ENCODE peak calls at places on chromosomes 5 and 9, in five cellular contexts. One of them, this sample, is unnamed.

GRCh38 chr5:95887977-95888376 is 65.5 kb upstream of the GLRX start:
- DNase-seq in HEK293T: no peak
- DNase-seq in NCI-H774: no peak
- DNase-seq in Ammon's horn: no peak
- DNase-seq in activated T-helper 9 cell treated with anti-CD3 and anti-CD28 coated beads, Interleukin-2, amount 50 U/mL, for 16 hours: no peak
- DNase-seq in this sample: no peak

GRCh38 chr5:153953411-153953810 is 85.3 kb downstream of the FAM114A2 start:
- DNase-seq in HEK293T: no peak
- DNase-seq in NCI-H774: no peak
- DNase-seq in Ammon's horn: no peak
- DNase-seq in activated T-helper 9 cell treated with anti-CD3 and anti-CD28 coated beads, Interleukin-2, amount 50 U/mL, for 16 hours: no peak
- DNase-seq in this sample: no peak

GRCh38 chr9:29999645-30000044 is 2384.8 kb upstream of the ACO1 start:
- DNase-seq in HEK293T: no peak
- DNase-seq in NCI-H774: no peak
- DNase-seq in Ammon's horn: no peak
- DNase-seq in activated T-helper 9 cell treated with anti-CD3 and anti-CD28 coated beads, Interleukin-2, amount 50 U/mL, for 16 hours: no peak
- DNase-seq in this sample: peak

GRCh38 chr9:129333613-129333960 is 155.5 kb upstream of the IER5L start:
- DNase-seq in HEK293T: no peak
- DNase-seq in NCI-H774: no peak
- DNase-seq in Ammon's horn: no peak
- DNase-seq in activated T-helper 9 cell treated with anti-CD3 and anti-CD28 coated beads, Interleukin-2, amount 50 U/mL, for 16 hours: no peak
- DNase-seq in this sample: no peak

GRCh38 chr9:120481248-120481647 is 98.7 kb downstream of the CDK5RAP2 start:
- DNase-seq in HEK293T: no peak
- DNase-seq in NCI-H774: no peak
- DNase-seq in Ammon's horn: no peak
- DNase-seq in activated T-helper 9 cell treated with anti-CD3 and anti-CD28 coated beads, Interleukin-2, amount 50 U/mL, for 16 hours: no peak
- DNase-seq in this sample: no peak

GRCh38 chr5:59813761-59814562 is 79.6 kb downstream of the PDE4D start:
- DNase-seq in HEK293T: peak
- DNase-seq in NCI-H774: peak
- DNase-seq in Ammon's horn: peak
- DNase-seq in activated T-helper 9 cell treated with anti-CD3 and anti-CD28 coated beads, Interleukin-2, amount 50 U/mL, for 16 hours: no peak
- DNase-seq in this sample: peak

GRCh38 chr5:154196955-154197652 is 6.6 kb downstream of the GALNT10 start:
- DNase-seq in HEK293T: no peak
- DNase-seq in NCI-H774: no peak
- DNase-seq in Ammon's horn: peak
- DNase-seq in activated T-helper 9 cell treated with anti-CD3 and anti-CD28 coated beads, Interleukin-2, amount 50 U/mL, for 16 hours: no peak
- DNase-seq in this sample: no peak

GRCh38 chr5:90853759-90854515 is 295.3 kb downstream of the ADGRV1 start:
- DNase-seq in HEK293T: no peak
- DNase-seq in NCI-H774: no peak
- DNase-seq in Ammon's horn: no peak
- DNase-seq in activated T-helper 9 cell treated with anti-CD3 and anti-CD28 coated beads, Interleukin-2, amount 50 U/mL, for 16 hours: no peak
- DNase-seq in this sample: no peak

GRCh38 chr5:72634444-72634843 is 127.2 kb upstream of the ZNF366 start:
- DNase-seq in HEK293T: no peak
- DNase-seq in NCI-H774: no peak
- DNase-seq in Ammon's horn: no peak
- DNase-seq in activated T-helper 9 cell treated with anti-CD3 and anti-CD28 coated beads, Interleukin-2, amount 50 U/mL, for 16 hours: no peak
- DNase-seq in this sample: no peak

GRCh38 chr9:82989949-82990348 is 73.0 kb downstream of the RASEF start:
- DNase-seq in HEK293T: no peak
- DNase-seq in NCI-H774: no peak
- DNase-seq in Ammon's horn: no peak
- DNase-seq in activated T-helper 9 cell treated with anti-CD3 and anti-CD28 coated beads, Interleukin-2, amount 50 U/mL, for 16 hours: no peak
- DNase-seq in this sample: no peak

GRCh38 chr5:106307265-106307664 is 1363.5 kb downstream of the EFNA5 start:
- DNase-seq in HEK293T: no peak
- DNase-seq in NCI-H774: no peak
- DNase-seq in Ammon's horn: no peak
- DNase-seq in activated T-helper 9 cell treated with anti-CD3 and anti-CD28 coated beads, Interleukin-2, amount 50 U/mL, for 16 hours: no peak
- DNase-seq in this sample: no peak

GRCh38 chr5:140148508-140148907 is 22.8 kb downstream of the IGIP start:
- DNase-seq in HEK293T: peak
- DNase-seq in NCI-H774: no peak
- DNase-seq in Ammon's horn: no peak
- DNase-seq in activated T-helper 9 cell treated with anti-CD3 and anti-CD28 coated beads, Interleukin-2, amount 50 U/mL, for 16 hours: no peak
- DNase-seq in this sample: no peak

GRCh38 chr9:78369644-78370219 is 72.8 kb downstream of the PSAT1 start:
- DNase-seq in HEK293T: peak
- DNase-seq in NCI-H774: peak
- DNase-seq in Ammon's horn: peak
- DNase-seq in activated T-helper 9 cell treated with anti-CD3 and anti-CD28 coated beads, Interleukin-2, amount 50 U/mL, for 16 hours: peak
- DNase-seq in this sample: peak

GRCh38 chr9:107693620-107694326 is 204.2 kb upstream of the KLF4 start:
- DNase-seq in HEK293T: no peak
- DNase-seq in NCI-H774: no peak
- DNase-seq in Ammon's horn: no peak
- DNase-seq in activated T-helper 9 cell treated with anti-CD3 and anti-CD28 coated beads, Interleukin-2, amount 50 U/mL, for 16 hours: no peak
- DNase-seq in this sample: no peak

GRCh38 chr5:36301858-36302603 is at the start of gene RANBP3L:
- DNase-seq in HEK293T: peak
- DNase-seq in NCI-H774: peak
- DNase-seq in Ammon's horn: peak
- DNase-seq in activated T-helper 9 cell treated with anti-CD3 and anti-CD28 coated beads, Interleukin-2, amount 50 U/mL, for 16 hours: no peak
- DNase-seq in this sample: no peak

GRCh38 chr9:36779582-36779981 is 206.9 kb downstream of the MELK start:
- DNase-seq in HEK293T: no peak
- DNase-seq in NCI-H774: no peak
- DNase-seq in Ammon's horn: no peak
- DNase-seq in activated T-helper 9 cell treated with anti-CD3 and anti-CD28 coated beads, Interleukin-2, amount 50 U/mL, for 16 hours: no peak
- DNase-seq in this sample: no peak

GRCh38 chr5:94830520-94830919 is 212.1 kb downstream of the SLF1 start:
- DNase-seq in HEK293T: peak
- DNase-seq in NCI-H774: no peak
- DNase-seq in Ammon's horn: peak
- DNase-seq in activated T-helper 9 cell treated with anti-CD3 and anti-CD28 coated beads, Interleukin-2, amount 50 U/mL, for 16 hours: no peak
- DNase-seq in this sample: no peak

GRCh38 chr5:1005362-1005851 is 3.2 kb upstream of the NKD2 start:
- DNase-seq in HEK293T: no peak
- DNase-seq in NCI-H774: no peak
- DNase-seq in Ammon's horn: no peak
- DNase-seq in activated T-helper 9 cell treated with anti-CD3 and anti-CD28 coated beads, Interleukin-2, amount 50 U/mL, for 16 hours: no peak
- DNase-seq in this sample: peak

GRCh38 chr9:131728961-131729360 is 10.9 kb downstream of the RAPGEF1 start:
- DNase-seq in HEK293T: no peak
- DNase-seq in NCI-H774: no peak
- DNase-seq in Ammon's horn: no peak
- DNase-seq in activated T-helper 9 cell treated with anti-CD3 and anti-CD28 coated beads, Interleukin-2, amount 50 U/mL, for 16 hours: peak
- DNase-seq in this sample: no peak

GRCh38 chr5:108345541-108346171 is 36.2 kb downstream of the FBXL17 start:
- DNase-seq in HEK293T: peak
- DNase-seq in NCI-H774: no peak
- DNase-seq in Ammon's horn: peak
- DNase-seq in activated T-helper 9 cell treated with anti-CD3 and anti-CD28 coated beads, Interleukin-2, amount 50 U/mL, for 16 hours: no peak
- DNase-seq in this sample: no peak

GRCh38 chr5:55004728-55005127 is 19.3 kb upstream of the GZMK start:
- DNase-seq in HEK293T: no peak
- DNase-seq in NCI-H774: no peak
- DNase-seq in Ammon's horn: no peak
- DNase-seq in activated T-helper 9 cell treated with anti-CD3 and anti-CD28 coated beads, Interleukin-2, amount 50 U/mL, for 16 hours: no peak
- DNase-seq in this sample: no peak

GRCh38 chr5:68224561-68225187 is 9.1 kb downstream of the PIK3R1 start:
- DNase-seq in HEK293T: no peak
- DNase-seq in NCI-H774: no peak
- DNase-seq in Ammon's horn: no peak
- DNase-seq in activated T-helper 9 cell treated with anti-CD3 and anti-CD28 coated beads, Interleukin-2, amount 50 U/mL, for 16 hours: no peak
- DNase-seq in this sample: no peak

GRCh38 chr9:88991066-88992030 is at the start of gene S1PR3:
- DNase-seq in HEK293T: peak
- DNase-seq in NCI-H774: no peak
- DNase-seq in Ammon's horn: peak
- DNase-seq in activated T-helper 9 cell treated with anti-CD3 and anti-CD28 coated beads, Interleukin-2, amount 50 U/mL, for 16 hours: no peak
- DNase-seq in this sample: no peak

GRCh38 chr5:135069016-135069770 is 35.2 kb upstream of the PITX1 start:
- DNase-seq in HEK293T: no peak
- DNase-seq in NCI-H774: no peak
- DNase-seq in Ammon's horn: no peak
- DNase-seq in activated T-helper 9 cell treated with anti-CD3 and anti-CD28 coated beads, Interleukin-2, amount 50 U/mL, for 16 hours: no peak
- DNase-seq in this sample: no peak

GRCh38 chr5:124806026-124806856 is 59.8 kb upstream of the ZNF608 start:
- DNase-seq in HEK293T: peak
- DNase-seq in NCI-H774: peak
- DNase-seq in Ammon's horn: peak
- DNase-seq in activated T-helper 9 cell treated with anti-CD3 and anti-CD28 coated beads, Interleukin-2, amount 50 U/mL, for 16 hours: no peak
- DNase-seq in this sample: peak

GRCh38 chr9:2809692-2810423 is 34.0 kb downstream of the PUM3 start:
- DNase-seq in HEK293T: no peak
- DNase-seq in NCI-H774: no peak
- DNase-seq in Ammon's horn: no peak
- DNase-seq in activated T-helper 9 cell treated with anti-CD3 and anti-CD28 coated beads, Interleukin-2, amount 50 U/mL, for 16 hours: no peak
- DNase-seq in this sample: no peak

GRCh38 chr5:96601811-96602244 is 60.3 kb upstream of the CAST start:
- DNase-seq in HEK293T: peak
- DNase-seq in NCI-H774: peak
- DNase-seq in Ammon's horn: peak
- DNase-seq in activated T-helper 9 cell treated with anti-CD3 and anti-CD28 coated beads, Interleukin-2, amount 50 U/mL, for 16 hours: no peak
- DNase-seq in this sample: peak

GRCh38 chr5:168879929-168880328 is 300.8 kb upstream of the PANK3 start:
- DNase-seq in HEK293T: no peak
- DNase-seq in NCI-H774: no peak
- DNase-seq in Ammon's horn: no peak
- DNase-seq in activated T-helper 9 cell treated with anti-CD3 and anti-CD28 coated beads, Interleukin-2, amount 50 U/mL, for 16 hours: no peak
- DNase-seq in this sample: no peak

This sample was measured in colonic mucosa.